ENCODE peak calls at places on chromosomes 5 and 9, in eight cellular contexts. T, L, Y, E, U, B, H and C are unnamed samples.
A peak's percentile ranks its signal among the peaks of the same experiment; 100 is the strongest.

GRCh38 chr5:126707080-126707479 is 69.9 kb upstream of the LMNB1 start:
- DNase-seq in T (no peak), L (no peak), Y (no peak), E (no peak), U (no peak), B (no peak), H (no peak), C (no peak)

GRCh38 chr5:32522429-32523143 is 62.8 kb upstream of the SUB1 start:
- DNase-seq in T (no peak), L (no peak), Y (peak; percentile 90), E (peak; percentile 93), U (peak; percentile 86), B (no peak), H (peak; percentile 37), C (no peak)

GRCh38 chr5:98602534-98603112 is 170.8 kb upstream of the RGMB start:
- DNase-seq in T (no peak), L (no peak), Y (no peak), E (no peak), U (no peak), B (no peak), H (no peak), C (no peak)

GRCh38 chr5:105817416-105817815 is 1853.3 kb downstream of the EFNA5 start:
- DNase-seq in T (no peak), L (no peak), Y (peak; percentile 14), E (no peak), U (no peak), B (no peak), H (no peak), C (no peak)

GRCh38 chr5:99773290-99773689 is 761.9 kb upstream of the FAM174A start:
- DNase-seq in T (no peak), L (no peak), Y (no peak), E (no peak), U (no peak), B (no peak), H (no peak), C (no peak)

GRCh38 chr5:151870820-151871219 is 53.8 kb downstream of the GLRA1 start:
- DNase-seq in T (no peak), L (no peak), Y (peak; percentile 99), E (peak; percentile 87), U (peak; percentile 12), B (peak; percentile 15), H (no peak), C (no peak)

GRCh38 chr9:98192503-98193335 is at the start of gene CORO2A:
- DNase-seq in T (peak; percentile 69), L (peak; percentile 89), Y (peak; percentile 59), E (peak; percentile 77), U (no peak), B (peak; percentile 93), H (peak; percentile 81), C (peak; percentile 94)

GRCh38 chr9:87336914-87337333 is 160.7 kb upstream of the DAPK1 start:
- DNase-seq in T (no peak), L (peak; percentile 54), Y (peak; percentile 79), E (peak; percentile 68), U (peak; percentile 54), B (peak; percentile 33), H (peak; percentile 22), C (peak; percentile 48)

GRCh38 chr5:93425102-93425501 is 155.9 kb downstream of the NR2F1-AS1 start:
- DNase-seq in T (no peak), L (no peak), Y (no peak), E (no peak), U (no peak), B (peak; percentile 27), H (no peak), C (no peak)

GRCh38 chr5:24714757-24715156 is 70.0 kb upstream of the CDH10 start:
- DNase-seq in T (no peak), L (no peak), Y (no peak), E (no peak), U (no peak), B (no peak), H (no peak), C (no peak)

GRCh38 chr9:71816782-71817549 is 48.7 kb upstream of the CEMIP2 start:
- DNase-seq in T (no peak), L (no peak), Y (peak; percentile 12), E (no peak), U (no peak), B (no peak), H (no peak), C (no peak)

GRCh38 chr9:91047993-91048607 is 246.5 kb downstream of the SYK start:
- DNase-seq in T (no peak), L (no peak), Y (peak; percentile 76), E (peak; percentile 85), U (peak; percentile 79), B (peak; percentile 76), H (peak; percentile 70), C (no peak)

GRCh38 chr5:131068893-131069643 is 96.0 kb downstream of the HINT1 start:
- DNase-seq in T (no peak), L (peak; percentile 44), Y (no peak), E (peak; percentile 14), U (no peak), B (no peak), H (peak; percentile 84), C (peak; percentile 34)

GRCh38 chr5:123844873-123845272 is 332.9 kb downstream of the CSNK1G3 start:
- DNase-seq in T (no peak), L (no peak), Y (no peak), E (no peak), U (no peak), B (no peak), H (no peak), C (no peak)

GRCh38 chr5:133390416-133391155 is 221.8 kb downstream of the FSTL4 start:
- DNase-seq in T (no peak), L (no peak), Y (no peak), E (no peak), U (no peak), B (no peak), H (no peak), C (no peak)